ENCODE peak calls at places on chromosome 12, in eight cellular contexts. F is mesothelial cell of epicardium, Z is NCI-H2029, B is frontal cortex, C is GM12891, G is cardiac muscle cell, N is breast epithelium, M is BJ. A is an unnamed sample.
A peak's percentile ranks its signal among the peaks of the same experiment; 100 is the strongest.

GRCh38 chr12:22692964-22693555 is 68.1 kb downstream of the ETNK1 start:
- DNase-seq in F (no peak), Z (no peak), B (no peak), C (no peak), G (no peak), N (no peak), M (no peak), A (no peak)

GRCh38 chr12:40240779-40241178 is 16.0 kb downstream of the LRRK2 start:
- DNase-seq in F (no peak), Z (no peak), B (no peak), C (no peak), G (no peak), N (no peak), M (no peak), A (no peak)

GRCh38 chr12:107917912-107918800 is 143.7 kb downstream of the ASCL4 start:
- DNase-seq in F (no peak), Z (peak; percentile 3), B (no peak), C (no peak), G (peak; percentile 27), N (no peak), M (no peak), A (peak; percentile 27)

GRCh38 chr12:3837049-3837448 is 36.1 kb downstream of the PARP11 start:
- DNase-seq in F (no peak), Z (no peak), B (no peak), C (no peak), G (no peak), N (no peak), M (no peak), A (no peak)

GRCh38 chr12:103705927-103706326 is 118.9 kb downstream of the STAB2 start:
- DNase-seq in F (no peak), Z (no peak), B (no peak), C (no peak), G (no peak), N (no peak), M (no peak), A (no peak)

GRCh38 chr12:52202361-52203078 is 10.7 kb upstream of the KRT80 start:
- DNase-seq in F (no peak), Z (peak; percentile 42), B (no peak), C (no peak), G (peak; percentile 73), N (no peak), M (no peak), A (no peak)

GRCh38 chr12:24767016-24767415 is 181.9 kb downstream of the BCAT1 start:
- DNase-seq in F (no peak), Z (no peak), B (no peak), C (no peak), G (no peak), N (no peak), M (no peak), A (no peak)

GRCh38 chr12:127339065-127339464 is 927.9 kb upstream of the TMEM132C start:
- DNase-seq in F (no peak), Z (no peak), B (no peak), C (no peak), G (no peak), N (no peak), M (no peak), A (no peak)

GRCh38 chr12:81570234-81570633 is 188.9 kb downstream of the PPFIA2 start:
- DNase-seq in F (no peak), Z (no peak), B (no peak), C (no peak), G (no peak), N (no peak), M (no peak), A (no peak)

GRCh38 chr12:50764116-50764860 is 387 bp downstream of the ATF1 start:
- DNase-seq in F (peak; percentile 67), Z (peak; percentile 88), B (peak; percentile 82), C (peak; percentile 82), G (peak; percentile 49), N (peak; percentile 31), M (no peak), A (no peak)

GRCh38 chr12:51538599-51538998 is 52.4 kb upstream of the SCN8A start:
- DNase-seq in F (no peak), Z (no peak), B (no peak), C (no peak), G (no peak), N (no peak), M (no peak), A (no peak)

GRCh38 chr12:71297930-71298329 is 140.1 kb upstream of the TSPAN8 start:
- DNase-seq in F (no peak), Z (no peak), B (no peak), C (no peak), G (no peak), N (no peak), M (no peak), A (no peak)